ENCODE peak calls at places on chromosome 5, in five cellular contexts. X is astrocyte, T is psoas muscle, F is ascending aorta, B is mesendoderm. I is an unnamed sample. For H3K4me1, the result is how much of the 10 kb centered on the place peaks cover.

GRCh38 chr5:88145603-88146467 is 122.8 kb downstream of the TMEM161B start:
- DNase-seq in X (peak), T (no peak), F (no peak), B (peak), I (no peak)

GRCh38 chr5:158287643-158288228 is 428.8 kb upstream of the CLINT1 start:
- DNase-seq in X (peak), T (no peak), F (peak), B (no peak), I (no peak)

GRCh38 chr5:16152601-16153568 is 26.7 kb downstream of the MARCHF11 start:
- DNase-seq in X (no peak), T (no peak), F (no peak), B (peak), I (no peak)

GRCh38 chr5:81650992-81651391 is 99.9 kb downstream of the SSBP2 start:
- DNase-seq in X (no peak), T (no peak), F (no peak), B (no peak), I (no peak)

GRCh38 chr5:52867809-52868208 is 80.1 kb downstream of the ITGA1 start:
- DNase-seq in X (peak), T (no peak), F (no peak), B (no peak), I (no peak)

GRCh38 chr5:68287976-68288755 is 72.6 kb downstream of the PIK3R1 start:
- DNase-seq in X (peak), T (peak), F (peak), B (peak), I (peak)

GRCh38 chr5:107516452-107517184 is 154.1 kb downstream of the EFNA5 start:
- DNase-seq in X (peak), T (no peak), F (no peak), B (no peak), I (no peak)

GRCh38 chr5:174612686-174613085 is 111.7 kb upstream of the MSX2 start:
- DNase-seq in X (no peak), T (peak), F (peak), B (peak), I (no peak)

GRCh38 chr5:17831279-17831678 is 197.0 kb downstream of the TAF11L14 start:
- DNase-seq in X (no peak), T (no peak), F (no peak), B (no peak), I (no peak)

GRCh38 chr5:138903113-138903789 is 28.1 kb upstream of the LRRTM2 start:
- DNase-seq in X (peak), T (no peak), F (no peak), B (no peak), I (no peak)
- H3K4me1 ChIP-seq in X (half or more), T (under half), F (under half), B (under half), I (under half)

DNA sequence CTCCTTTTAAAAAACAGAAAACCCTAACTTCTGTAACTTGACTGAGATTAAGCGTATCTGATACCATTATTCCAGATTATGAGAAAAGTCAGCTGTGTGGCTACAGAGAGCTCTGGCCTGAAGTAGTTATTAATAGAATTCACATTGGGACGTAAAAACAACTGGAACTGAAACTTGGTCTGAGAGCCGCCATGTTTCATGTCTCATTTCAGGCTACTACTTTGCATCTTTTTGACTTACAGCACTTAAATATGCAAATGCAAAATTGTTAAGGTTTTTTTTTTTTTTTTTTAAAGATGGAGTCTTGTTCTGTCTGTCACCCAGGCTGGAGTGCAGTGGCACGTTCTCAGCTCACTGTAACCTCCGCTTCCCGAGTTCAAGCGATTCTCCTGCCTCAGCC is 25.2 kb downstream of the MAP3K1 start:
- DNase-seq in X (no peak), T (no peak), F (no peak), B (no peak), I (no peak)
- H3K4me1 ChIP-seq in X (under half), T (under half), F (under half), B (under half), I (under half)

GRCh38 chr5:40074801-40075200 is 604.9 kb upstream of the PTGER4 start:
- DNase-seq in X (no peak), T (no peak), F (no peak), B (no peak), I (no peak)
- H3K4me1 ChIP-seq in X (under half), T (under half), F (under half), B (under half), I (under half)

DNA sequence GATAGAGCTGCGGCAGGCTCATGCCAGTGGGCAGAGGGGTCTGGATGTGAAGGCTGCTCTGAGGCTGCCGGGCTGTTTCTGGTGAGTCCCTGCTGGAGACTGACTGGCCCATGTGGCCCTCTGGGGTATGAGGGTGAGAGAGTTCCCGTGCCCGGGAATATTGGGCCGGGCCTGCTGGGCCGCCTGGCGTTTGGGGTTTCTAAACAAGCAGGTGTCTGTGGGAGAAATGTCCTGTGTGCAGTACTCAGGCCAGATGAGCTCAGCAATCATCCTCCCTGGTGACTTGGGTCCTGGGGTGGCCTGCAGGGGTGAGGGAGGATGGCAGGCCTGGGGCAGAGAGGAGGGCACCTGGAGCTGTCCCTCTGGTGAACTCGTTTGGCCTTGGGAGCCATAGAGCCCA is 74.9 kb downstream of the MACROH2A1 start:
- DNase-seq in X (no peak), T (no peak), F (no peak), B (no peak), I (no peak)
- H3K4me1 ChIP-seq in X (under half), T (under half), F (under half), B (under half), I (under half)

GRCh38 chr5:109692011-109692410 is 2.3 kb downstream of the MAN2A1 start:
- DNase-seq in X (peak), T (no peak), F (no peak), B (no peak), I (no peak)
- H3K4me1 ChIP-seq in X (under half), T (half or more), F (under half), B (under half), I (under half)

DNA sequence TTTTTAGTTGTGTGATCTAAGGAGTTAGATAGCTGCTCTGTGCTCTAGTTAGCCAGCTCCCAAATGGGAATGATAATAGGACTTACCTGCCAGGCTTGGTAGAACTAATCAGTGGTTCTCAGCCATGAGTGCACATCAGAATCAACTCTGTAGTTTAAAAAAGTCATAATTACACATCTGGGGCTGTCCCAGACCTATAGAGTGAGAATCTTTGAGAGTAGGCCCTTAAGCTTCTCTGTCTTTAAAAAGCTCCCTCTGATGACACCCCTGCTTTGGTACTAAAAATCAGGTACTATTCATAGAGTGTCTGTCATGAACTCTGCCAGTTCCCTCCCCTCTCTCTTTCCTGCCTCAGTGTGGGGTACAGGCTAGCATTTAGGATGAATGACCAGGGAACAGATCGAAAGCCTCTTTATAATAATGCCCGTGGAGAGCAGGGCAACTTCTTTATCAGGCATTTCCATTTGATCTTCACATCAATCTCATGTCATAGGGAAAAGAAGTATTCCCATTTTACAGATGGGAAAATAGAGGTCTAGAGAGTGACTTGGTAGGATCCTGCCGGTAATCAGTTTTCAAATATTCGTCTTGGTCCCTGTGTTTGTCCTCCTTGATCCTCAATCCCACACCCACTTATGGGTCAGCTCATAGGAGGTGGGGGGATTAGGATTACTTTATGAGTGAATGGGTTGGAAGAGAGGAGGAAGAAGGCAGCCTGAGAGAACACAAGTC is 15.3 kb downstream of the PPARGC1B start:
- DNase-seq in X (no peak), T (no peak), F (no peak), B (no peak), I (no peak)
- H3K4me1 ChIP-seq in X (under half), T (half or more), F (under half), B (under half), I (under half)

GRCh38 chr5:94745786-94746730 is 127.6 kb downstream of the SLF1 start:
- DNase-seq in X (peak), T (no peak), F (no peak), B (no peak), I (no peak)

GRCh38 chr5:94744906-94745305 is 126.4 kb downstream of the SLF1 start:
- DNase-seq in X (no peak), T (no peak), F (no peak), B (no peak), I (no peak)

GRCh38 chr5:94748212-94748611 is 129.7 kb downstream of the SLF1 start:
- DNase-seq in X (no peak), T (no peak), F (no peak), B (no peak), I (no peak)

GRCh38 chr5:94747371-94747770 is 128.9 kb downstream of the SLF1 start:
- DNase-seq in X (no peak), T (no peak), F (no peak), B (no peak), I (no peak)

DNA sequence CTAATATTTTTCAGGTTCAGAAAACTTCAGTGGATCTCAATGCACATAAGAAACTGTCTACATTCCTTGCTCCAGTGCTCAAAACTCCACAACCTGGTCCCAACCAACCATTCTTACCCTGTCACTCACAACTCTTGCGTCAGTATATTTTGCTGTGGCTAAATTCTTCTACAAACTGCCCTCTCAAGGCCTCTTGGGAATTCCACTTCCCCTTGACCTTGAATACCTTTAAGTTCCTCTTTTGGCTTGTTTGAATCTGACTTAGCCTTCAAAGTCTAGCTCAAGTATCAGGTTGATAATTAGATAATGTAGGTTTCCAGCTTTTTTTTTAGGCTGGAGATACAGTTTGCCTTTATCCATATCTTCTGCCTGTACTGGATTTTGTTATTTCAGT is 128.3 kb downstream of the SLF1 start:
- DNase-seq in X (peak), T (no peak), F (no peak), B (no peak), I (no peak)
- H3K4me1 ChIP-seq in X (under half), T (under half), F (under half), B (under half), I (under half)

DNA sequence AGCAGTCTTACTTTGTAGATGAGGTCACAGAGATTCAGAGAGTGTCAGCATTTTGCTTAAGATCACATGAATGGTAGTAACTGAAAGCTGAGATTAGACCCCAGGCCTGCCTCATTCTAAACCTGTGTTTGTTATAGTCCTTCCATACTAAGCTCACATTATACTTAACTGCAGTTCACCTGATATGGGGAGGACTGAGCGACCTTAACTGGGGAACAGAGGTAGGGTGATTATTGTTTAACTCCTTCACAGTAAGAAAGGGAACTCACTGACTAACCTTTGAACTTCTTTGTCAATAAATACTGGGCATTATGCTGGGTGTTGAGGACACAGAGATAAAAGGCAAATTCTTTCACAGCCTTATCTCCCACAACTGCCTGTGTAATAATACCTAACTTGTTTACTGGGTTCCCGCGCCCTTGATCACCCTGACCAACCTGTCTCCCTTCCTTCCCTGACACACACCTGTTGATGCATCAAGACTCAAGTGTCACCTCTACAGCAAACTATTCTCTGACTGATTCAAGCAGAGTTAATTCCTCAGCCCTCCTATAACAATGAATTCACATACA is 27.2 kb downstream of the DEPDC1B start:
- DNase-seq in X (no peak), T (no peak), F (no peak), B (peak), I (peak)
- H3K4me1 ChIP-seq in X (under half), T (under half), F (under half), B (under half), I (under half)